ENCODE peak calls at places on chromosomes 3 and 15, in five cellular contexts. M is NCI-H82; P is effector CD4-positive, alpha-beta T cell; B is foreskin fibroblast; R is CD4-positive, alpha-beta T cell. Q is an unnamed sample.

GRCh38 chr3:130548356-130548755 is 31.4 kb downstream of the COL6A6 start:
- DNase-seq in R (no peak), M (no peak), B (no peak), P (no peak), Q (no peak)

GRCh38 chr15:90087454-90088154 is 14.7 kb downstream of the IDH2 start:
- DNase-seq in P (no peak), M (peak; percentile 47), R (no peak), B (no peak), Q (peak; percentile 42)

GRCh38 chr3:190384241-190384863 is 3.6 kb upstream of the CLDN16 start:
- DNase-seq in R (no peak), P (no peak), B (peak; percentile 48), M (peak; percentile 74), Q (peak; percentile 12)

GRCh38 chr3:62562017-62562416 is 188.7 kb upstream of the FEZF2 start:
- DNase-seq in M (no peak), B (peak; percentile 77), P (no peak), R (no peak), Q (peak; percentile 74)

GRCh38 chr15:36005542-36005941 is 459.6 kb upstream of the DPH6 start:
- DNase-seq in R (no peak), B (no peak), P (no peak), M (peak; percentile 23), Q (no peak)

GRCh38 chr15:96802870-96803269 is 472.4 kb downstream of the NR2F2 start:
- DNase-seq in P (no peak), R (no peak), B (no peak), M (no peak), Q (no peak)

GRCh38 chr3:45758871-45759270 is 37.5 kb downstream of the SLC6A20 start:
- DNase-seq in B (no peak), P (no peak), M (no peak), R (no peak), Q (no peak)

GRCh38 chr3:193960485-193961172 is 175.3 kb upstream of the HES1 start:
- DNase-seq in B (no peak), P (no peak), R (no peak), M (no peak), Q (no peak)

GRCh38 chr15:87722941-87723691 is 533.4 kb downstream of the NTRK3 start:
- DNase-seq in M (peak; percentile 48), P (no peak), R (no peak), B (no peak), Q (no peak)

GRCh38 chr3:128491900-128492352 is 1.1 kb downstream of the GATA2 start:
- DNase-seq in R (no peak), M (peak; percentile 64), B (no peak), P (no peak), Q (no peak)